ENCODE peak calls at places on chromosome 20, in nine cellular contexts. G is ovary; P is mesendoderm; O is IMR-90; T is CD4-positive, CD25-positive, alpha-beta regulatory T cell; B is naive thymus-derived CD4-positive, alpha-beta T cell; A is stomach; V is Peyer's patch; E is mucosa of descending colon. Z is an unnamed sample. For H3K4me1, the result is how much of the 10 kb centered on the place peaks cover.

GRCh38 chr20:33910056-33910455 is 83.7 kb upstream of the RALY start:
- DNase-seq in G (no peak), P (no peak), O (peak), T (no peak), B (no peak), A (no peak), V (no peak), E (no peak), Z (no peak)

GRCh38 chr20:47574616-47575401 is 73.1 kb downstream of the NCOA3 start:
- DNase-seq in G (no peak), P (no peak), O (peak), T (no peak), B (no peak), A (no peak), V (no peak), E (no peak), Z (no peak)

GRCh38 chr20:34369265-34369664 is 6.2 kb downstream of the ITCH start:
- DNase-seq in G (no peak), P (peak), O (no peak), T (no peak), B (no peak), A (no peak), V (no peak), E (no peak), Z (no peak)

GRCh38 chr20:5484926-5485325 is 168.2 kb upstream of the PROKR2 start:
- DNase-seq in G (no peak), P (no peak), O (no peak), T (no peak), B (no peak), A (no peak), V (no peak), E (no peak), Z (no peak)

GRCh38 chr20:290081-290831 is at the start of gene C20orf96:
- DNase-seq in G (peak), P (peak), O (peak), T (peak), B (peak), A (peak), V (peak), E (peak), Z (peak)

GRCh38 chr20:13341737-13342393 is 120.8 kb downstream of the ISM1 start:
- DNase-seq in G (no peak), P (no peak), O (no peak), T (no peak), B (no peak), A (no peak), V (no peak), E (no peak), Z (no peak)

GRCh38 chr20:48384147-48384818 is 443.5 kb downstream of the PREX1 start:
- DNase-seq in G (no peak), P (peak), O (no peak), T (no peak), B (no peak), A (no peak), V (no peak), E (peak), Z (no peak)

GRCh38 chr20:11207749-11208502 is 534.1 kb upstream of the JAG1 start:
- DNase-seq in G (no peak), P (peak), O (peak), T (no peak), B (no peak), A (peak), V (peak), E (no peak), Z (no peak)

GRCh38 chr20:33130553-33130952 is 37.4 kb upstream of the BPIFA2 start:
- DNase-seq in G (no peak), P (no peak), O (no peak), T (no peak), B (no peak), A (peak), V (no peak), E (no peak), Z (no peak)

GRCh38 chr20:13041574-13042457 is 33.0 kb downstream of the SPTLC3 start:
- DNase-seq in G (no peak), P (no peak), O (peak), T (no peak), B (no peak), A (no peak), V (no peak), E (no peak), Z (no peak)

GRCh38 chr20:59010321-59010994 is 3.4 kb upstream of the CTSZ start:
- DNase-seq in G (no peak), P (peak), O (no peak), T (no peak), B (no peak), A (peak), V (peak), E (peak), Z (no peak)

GRCh38 chr20:38331814-38332213 is 14.5 kb upstream of the LBP start:
- DNase-seq in G (no peak), P (no peak), O (no peak), T (no peak), B (no peak), A (no peak), V (no peak), E (no peak), Z (no peak)

GRCh38 chr20:24149175-24149574 is 160.6 kb upstream of the GGTLC1 start:
- DNase-seq in G (no peak), P (no peak), O (no peak), T (no peak), B (no peak), A (no peak), V (no peak), E (no peak), Z (no peak)

GRCh38 chr20:719816-720215 is 44.2 kb upstream of the SCRT2 start:
- DNase-seq in G (no peak), P (no peak), O (no peak), T (no peak), B (no peak), A (no peak), V (no peak), E (no peak), Z (no peak)

GRCh38 chr20:61135966-61136365 is 116.1 kb upstream of the CDH4 start:
- DNase-seq in G (no peak), P (no peak), O (no peak), T (no peak), B (no peak), A (no peak), V (no peak), E (no peak), Z (no peak)

GRCh38 chr20:13995841-13996240 is 525 bp downstream of the MACROD2 start:
- DNase-seq in G (peak), P (peak), O (no peak), T (no peak), B (no peak), A (peak), V (peak), E (peak), Z (no peak)

GRCh38 chr20:61589055-61589385 is 337.0 kb downstream of the CDH4 start:
- DNase-seq in G (no peak), P (peak), O (peak), T (no peak), B (no peak), A (no peak), V (no peak), E (no peak), Z (no peak)

GRCh38 chr20:12679456-12679855 is 329.3 kb upstream of the SPTLC3 start:
- DNase-seq in G (no peak), P (no peak), O (no peak), T (no peak), B (no peak), A (no peak), V (no peak), E (no peak), Z (no peak)

GRCh38 chr20:15597306-15597705 is 975.9 kb downstream of the KIF16B start:
- DNase-seq in G (no peak), P (no peak), O (no peak), T (no peak), B (no peak), A (no peak), V (no peak), E (peak), Z (no peak)

GRCh38 chr20:62926229-62927127 is at the start of gene DIDO1:
- DNase-seq in G (peak), P (peak), O (peak), T (peak), B (peak), A (peak), V (peak), E (peak), Z (peak)
- H3K4me1 ChIP-seq in G (under half), P (under half), O (under half), T (half or more), B (half or more), A (half or more), V (under half), E (half or more), Z (under half)

DNA sequence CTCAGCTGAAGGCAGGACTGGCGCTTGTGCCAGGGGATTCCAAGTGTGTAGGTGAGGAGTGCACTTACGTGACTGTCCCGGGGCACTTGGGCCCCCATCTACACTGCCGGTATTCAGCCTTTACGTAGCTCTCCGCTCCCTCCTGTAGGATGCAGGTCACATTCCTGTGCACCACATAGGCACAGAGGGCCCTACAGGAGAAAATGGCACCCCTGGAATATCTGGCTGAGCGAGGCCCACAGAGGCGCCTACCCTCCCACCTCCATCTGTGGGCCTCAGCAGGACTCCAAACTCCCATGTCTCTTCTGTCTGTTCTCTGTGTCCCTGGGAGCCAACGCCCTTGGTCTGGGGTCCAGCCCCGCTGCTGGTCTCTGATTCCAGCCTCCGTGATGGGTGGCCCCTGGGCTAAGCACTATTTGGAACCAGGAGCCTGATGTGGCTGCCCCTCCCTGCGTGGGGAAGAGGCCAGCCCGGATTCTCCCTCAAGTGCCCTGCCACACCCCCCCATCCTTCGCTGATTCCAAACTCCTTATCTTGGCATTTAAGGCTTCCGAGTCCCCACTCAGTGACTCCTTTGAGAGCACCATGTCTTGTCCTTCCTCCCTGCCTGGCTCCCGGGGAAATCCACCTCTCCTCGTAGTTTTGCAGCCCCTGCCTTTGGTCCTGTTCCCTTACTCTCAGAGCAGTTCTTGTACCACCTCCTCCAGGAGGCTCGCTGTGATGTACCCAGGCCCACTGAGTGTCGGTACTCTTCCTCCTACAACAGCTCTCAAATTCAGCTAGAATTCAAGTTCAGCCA is 1.5 kb downstream of the EMILIN3 start:
- DNase-seq in G (no peak), P (no peak), O (no peak), T (no peak), B (no peak), A (no peak), V (no peak), E (no peak), Z (no peak)
- H3K4me3 ChIP-seq in G (no peak), P (no peak), O (no peak), T (no peak), B (no peak), A (peak), V (no peak), E (no peak), Z (peak)

GRCh38 chr20:19880256-19881079 is 122.4 kb downstream of the RIN2 start:
- DNase-seq in G (no peak), P (no peak), O (peak), T (no peak), B (no peak), A (no peak), V (no peak), E (peak), Z (no peak)
- H3K4me1 ChIP-seq in G (under half), P (under half), O (under half), T (under half), B (under half), A (under half), V (under half), E (under half), Z (under half)

GRCh38 chr20:45342863-45343444 is 5.3 kb downstream of the SDC4 start:
- DNase-seq in G (no peak), P (no peak), O (no peak), T (no peak), B (no peak), A (no peak), V (no peak), E (peak), Z (no peak)
- H3K4me3 ChIP-seq in G (no peak), P (no peak), O (no peak), T (no peak), B (no peak), A (peak), V (no peak), E (no peak), Z (peak)

GRCh38 chr20:36860811-36861624 is 14.9 kb upstream of the TLDC2 start:
- DNase-seq in G (no peak), P (no peak), O (no peak), T (no peak), B (no peak), A (no peak), V (no peak), E (no peak), Z (no peak)

GRCh38 chr20:36856691-36857635 is 19.0 kb upstream of the TLDC2 start:
- DNase-seq in G (no peak), P (no peak), O (peak), T (no peak), B (peak), A (no peak), V (no peak), E (peak), Z (no peak)

GRCh38 chr20:36860339-36860738 is 15.6 kb upstream of the TLDC2 start:
- DNase-seq in G (no peak), P (no peak), O (peak), T (no peak), B (no peak), A (no peak), V (no peak), E (no peak), Z (no peak)

GRCh38 chr20:36859700-36860330 is 16.1 kb upstream of the TLDC2 start:
- DNase-seq in G (no peak), P (no peak), O (no peak), T (no peak), B (no peak), A (no peak), V (no peak), E (no peak), Z (no peak)

GRCh38 chr20:36859282-36859555 is 16.7 kb upstream of the TLDC2 start:
- DNase-seq in G (no peak), P (no peak), O (no peak), T (no peak), B (no peak), A (no peak), V (no peak), E (no peak), Z (no peak)
- H3K4me1 ChIP-seq in G (under half), P (under half), O (half or more), T (under half), B (under half), A (half or more), V (under half), E (under half), Z (under half)

GRCh38 chr20:49983123-49983847 is 505 bp downstream of the SNAI1 start:
- DNase-seq in G (no peak), P (no peak), O (no peak), T (no peak), B (no peak), A (no peak), V (no peak), E (no peak), Z (no peak)

GRCh38 chr20:49980140-49981008 is 2.4 kb upstream of the SNAI1 start:
- DNase-seq in G (no peak), P (no peak), O (no peak), T (no peak), B (no peak), A (no peak), V (no peak), E (no peak), Z (no peak)

GRCh38 chr20:49982072-49982345 is 771 bp upstream of the SNAI1 start:
- DNase-seq in G (no peak), P (no peak), O (no peak), T (no peak), B (no peak), A (no peak), V (no peak), E (no peak), Z (no peak)

GRCh38 chr20:49982346-49983122 is at the start of gene SNAI1:
- DNase-seq in G (peak), P (peak), O (peak), T (peak), B (peak), A (peak), V (peak), E (peak), Z (peak)

GRCh38 chr20:49981218-49982071 is 1.3 kb upstream of the SNAI1 start:
- DNase-seq in G (no peak), P (no peak), O (no peak), T (no peak), B (no peak), A (no peak), V (no peak), E (no peak), Z (no peak)
- H3K4me3 ChIP-seq in G (no peak), P (no peak), O (no peak), T (no peak), B (no peak), A (no peak), V (no peak), E (no peak), Z (no peak)

DNA sequence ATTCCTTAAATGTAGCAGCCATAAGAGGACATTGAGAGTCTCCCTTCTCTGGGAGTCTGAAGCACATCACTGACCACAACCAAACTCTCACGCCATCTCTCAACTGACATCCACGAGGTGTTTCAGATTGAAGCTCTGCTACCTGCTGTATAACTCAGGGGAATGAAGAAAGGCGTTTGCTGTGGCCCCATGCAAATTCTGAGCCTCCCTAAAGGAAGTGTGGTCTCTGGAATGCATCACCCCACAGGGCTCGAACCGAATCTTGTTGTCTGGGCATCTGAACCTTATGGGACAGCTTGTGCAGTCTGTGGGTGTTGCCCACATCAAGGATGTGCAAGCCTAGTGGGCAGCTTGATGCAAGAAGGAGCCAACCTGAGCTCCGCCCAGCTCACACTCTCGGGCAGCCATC is 10.9 kb downstream of the PMEPA1 start:
- DNase-seq in G (no peak), P (no peak), O (no peak), T (no peak), B (no peak), A (no peak), V (no peak), E (no peak), Z (no peak)
- H3K4me1 ChIP-seq in G (under half), P (under half), O (under half), T (under half), B (under half), A (under half), V (under half), E (under half), Z (under half)

GRCh38 chr20:4013041-4013440 is 2.3 kb downstream of the RNF24 start:
- DNase-seq in G (no peak), P (no peak), O (no peak), T (no peak), B (no peak), A (no peak), V (no peak), E (no peak), Z (no peak)

GRCh38 chr20:4012631-4013030 is 2.7 kb downstream of the RNF24 start:
- DNase-seq in G (no peak), P (no peak), O (peak), T (no peak), B (no peak), A (no peak), V (no peak), E (no peak), Z (no peak)

GRCh38 chr20:4016349-4017050 is 1.1 kb upstream of the RNF24 start:
- DNase-seq in G (no peak), P (no peak), O (no peak), T (no peak), B (no peak), A (no peak), V (no peak), E (no peak), Z (no peak)

GRCh38 chr20:4011226-4011975 is 4.0 kb downstream of the RNF24 start:
- DNase-seq in G (no peak), P (no peak), O (peak), T (no peak), B (no peak), A (no peak), V (no peak), E (no peak), Z (no peak)

DNA sequence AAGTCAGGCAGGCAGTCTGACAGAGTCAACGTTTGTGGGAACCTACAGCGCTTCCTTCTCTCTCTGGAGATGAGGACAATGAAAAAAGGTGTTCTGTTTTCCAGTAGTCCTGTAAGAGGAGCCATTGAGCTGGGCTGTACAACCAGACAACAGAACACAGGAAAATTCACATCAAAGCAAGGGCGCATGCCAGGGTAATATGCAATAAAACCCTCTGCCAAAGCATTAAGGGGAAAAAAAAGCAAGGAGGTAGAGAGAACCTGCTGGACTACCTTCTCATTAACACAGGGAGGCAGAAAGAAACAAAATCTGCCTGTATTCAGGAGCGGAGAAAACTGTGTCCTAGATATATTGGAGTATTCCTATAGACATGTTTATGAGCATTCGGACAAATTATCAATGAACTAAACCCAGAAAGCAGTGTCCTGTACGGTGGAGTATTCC is 1.3 kb downstream of the RNF24 start:
- DNase-seq in G (no peak), P (peak), O (peak), T (no peak), B (peak), A (peak), V (peak), E (peak), Z (no peak)
- H3K4me3 ChIP-seq in G (no peak), P (peak), O (peak), T (peak), B (no peak), A (peak), V (no peak), E (no peak), Z (peak)

GRCh38 chr20:7851031-7851490 is 89.2 kb downstream of the HAO1 start:
- DNase-seq in G (no peak), P (no peak), O (peak), T (no peak), B (no peak), A (no peak), V (no peak), E (no peak), Z (no peak)
- H3K4me1 ChIP-seq in G (under half), P (under half), O (under half), T (under half), B (under half), A (under half), V (under half), E (under half), Z (under half)

DNA sequence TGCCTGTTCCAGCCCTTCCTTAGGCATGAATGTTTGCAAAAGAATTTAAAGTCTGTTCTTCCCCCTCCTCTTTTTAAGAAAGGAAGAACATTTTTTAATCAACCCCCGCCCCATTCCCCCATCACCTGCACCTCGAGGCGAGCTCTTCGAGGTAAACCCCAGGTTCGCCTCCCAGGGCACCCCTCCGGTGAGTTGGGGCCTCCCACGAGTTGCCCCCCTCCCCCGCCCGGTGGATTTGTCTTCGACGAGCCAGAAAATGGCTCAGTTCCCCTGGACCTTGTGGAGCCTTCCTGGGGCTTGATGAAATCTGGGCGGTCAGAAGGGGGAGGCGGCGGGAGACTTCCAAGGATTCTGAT is 256 bp upstream of the OVOL2 start:
- DNase-seq in G (no peak), P (no peak), O (no peak), T (no peak), B (no peak), A (peak), V (no peak), E (no peak), Z (no peak)
- H3K4me3 ChIP-seq in G (no peak), P (no peak), O (no peak), T (no peak), B (no peak), A (peak), V (no peak), E (no peak), Z (peak)